ENCODE peak calls at places on chromosomes 3 and 15, in four cellular contexts. Y is choroid plexus epithelial cell, R is kidney epithelial cell, P is cardiac muscle cell. L is an unnamed sample.
A peak's percentile ranks its signal among the peaks of the same experiment; 100 is the strongest.

GRCh38 chr15:90036806-90037509 is 35.8 kb downstream of the ZNF710 start:
- DNase-seq in Y (peak; percentile 31), P (no peak), R (no peak), L (no peak)

GRCh38 chr3:115386347-115386746 is 237.0 kb upstream of the GAP43 start:
- DNase-seq in Y (no peak), R (no peak), P (no peak), L (no peak)

GRCh38 chr3:141056716-141057115 is 5.6 kb downstream of the SPSB4 start:
- DNase-seq in Y (no peak), P (no peak), R (no peak), L (no peak)

GRCh38 chr15:91549581-91549980 is 303.9 kb upstream of the SLCO3A1 start:
- DNase-seq in Y (no peak), R (no peak), P (no peak), L (no peak)

GRCh38 chr3:106092792-106093191 is 224.0 kb upstream of the CBLB start:
- DNase-seq in P (no peak), R (no peak), Y (no peak), L (no peak)

GRCh38 chr3:170962426-170962825 is 54.0 kb upstream of the EIF5A2 start:
- DNase-seq in R (no peak), P (no peak), Y (no peak), L (no peak)

GRCh38 chr15:65758242-65758641 is 33.9 kb downstream of the DENND4A start:
- DNase-seq in Y (no peak), P (no peak), R (no peak), L (no peak)

GRCh38 chr15:52379395-52380111 is 83.9 kb upstream of the MYO5C start:
- DNase-seq in R (no peak), P (no peak), Y (no peak), L (peak; percentile 80)

GRCh38 chr15:97904196-97904572 is 56.3 kb upstream of the ARRDC4 start:
- DNase-seq in P (peak; percentile 74), Y (peak; percentile 76), R (peak; percentile 10), L (no peak)

GRCh38 chr3:126954141-126954845 is 28.6 kb upstream of the PLXNA1 start:
- DNase-seq in R (no peak), Y (no peak), P (no peak), L (no peak)

GRCh38 chr3:113223831-113224240 is 12.5 kb downstream of the BOC start:
- DNase-seq in P (no peak), Y (peak; percentile 23), R (no peak), L (peak; percentile 35)

GRCh38 chr3:72163809-72164634 is 379.1 kb upstream of the PROK2 start:
- DNase-seq in R (no peak), Y (no peak), P (no peak), L (peak; percentile 96)

GRCh38 chr15:79010278-79010677 is 65.4 kb upstream of the CTSH start:
- DNase-seq in Y (no peak), R (no peak), P (no peak), L (no peak)

GRCh38 chr3:53554559-53555511 is 60.4 kb downstream of the CACNA1D start:
- DNase-seq in R (no peak), P (no peak), Y (no peak), L (peak; percentile 53)

GRCh38 chr3:78497692-78498091 is 1270.1 kb downstream of the ROBO1 start:
- DNase-seq in R (no peak), Y (peak; percentile 51), P (peak; percentile 6), L (no peak)

GRCh38 chr3:70736009-70736408 is 423.6 kb upstream of the MDFIC2 start:
- DNase-seq in Y (peak; percentile 67), R (no peak), P (no peak), L (no peak)

GRCh38 chr15:85307687-85308045 is 72.7 kb upstream of the AKAP13 start:
- DNase-seq in P (no peak), Y (no peak), R (no peak), L (no peak)

GRCh38 chr15:67838789-67839332 is 984 bp downstream of the RNU6-1 start:
- DNase-seq in Y (peak; percentile 57), R (no peak), P (peak; percentile 69), L (no peak)

GRCh38 chr15:25933456-25934158 is 70.5 kb upstream of the ATP10A start:
- DNase-seq in R (peak; percentile 54), Y (peak; percentile 42), P (peak; percentile 83), L (peak; percentile 18)

GRCh38 chr3:27729748-27730611 is 7.9 kb upstream of the EOMES start:
- DNase-seq in R (no peak), P (peak; percentile 54), Y (no peak), L (no peak)

GRCh38 chr3:174775603-174776002 is 83.5 kb upstream of the NAALADL2 start:
- DNase-seq in R (no peak), P (peak; percentile 89), Y (peak; percentile 89), L (no peak)

GRCh38 chr3:11159421-11159904 is 5.2 kb downstream of the HRH1 start:
- DNase-seq in Y (peak; percentile 83), R (no peak), P (peak; percentile 89), L (no peak)

GRCh38 chr15:52263563-52263962 is 32.0 kb downstream of the MYO5C start:
- DNase-seq in P (no peak), Y (no peak), R (no peak), L (no peak)

GRCh38 chr15:35674873-35675781 is 129.2 kb upstream of the DPH6 start:
- DNase-seq in P (peak; percentile 75), R (no peak), Y (peak; percentile 91), L (no peak)

GRCh38 chr3:138781012-138781470 is 53.7 kb downstream of the PIK3CB start:
- DNase-seq in R (no peak), Y (no peak), P (no peak), L (no peak)

GRCh38 chr3:45611619-45612018 is 17.1 kb downstream of the LIMD1 start:
- DNase-seq in Y (no peak), R (no peak), P (no peak), L (no peak)

GRCh38 chr3:129530331-129530761 is 1.9 kb downstream of the RHO start:
- DNase-seq in Y (peak; percentile 64), P (peak; percentile 95), R (no peak), L (no peak)

GRCh38 chr3:152322756-152323155 is 54.0 kb downstream of the MBNL1 start:
- DNase-seq in P (peak; percentile 47), Y (peak; percentile 54), R (no peak), L (peak; percentile 59)

GRCh38 chr3:32410367-32411246 is 19.0 kb downstream of the CMTM7 start:
- DNase-seq in P (no peak), R (no peak), Y (no peak), L (no peak)

GRCh38 chr3:46695177-46695961 is 1.9 kb upstream of the ALS2CL start:
- DNase-seq in P (peak; percentile 65), Y (no peak), R (no peak), L (no peak)
- TF ChIP-seq CTCF in P (peak; percentile 28), Y (peak; percentile 43), R (peak; percentile 31), L (peak; percentile 50)

GRCh38 chr15:81333363-81333762 is 9.4 kb upstream of the STARD5 start:
- DNase-seq in P (no peak), Y (no peak), R (no peak), L (no peak)

GRCh38 chr15:81331600-81331999 is 7.7 kb upstream of the STARD5 start:
- DNase-seq in P (no peak), Y (no peak), R (no peak), L (no peak)

GRCh38 chr15:81329446-81329845 is 5.5 kb upstream of the STARD5 start:
- DNase-seq in Y (no peak), R (no peak), P (no peak), L (no peak)

GRCh38 chr15:81332326-81332725 is 8.4 kb upstream of the STARD5 start:
- DNase-seq in P (no peak), R (no peak), Y (no peak), L (no peak)

DNA sequence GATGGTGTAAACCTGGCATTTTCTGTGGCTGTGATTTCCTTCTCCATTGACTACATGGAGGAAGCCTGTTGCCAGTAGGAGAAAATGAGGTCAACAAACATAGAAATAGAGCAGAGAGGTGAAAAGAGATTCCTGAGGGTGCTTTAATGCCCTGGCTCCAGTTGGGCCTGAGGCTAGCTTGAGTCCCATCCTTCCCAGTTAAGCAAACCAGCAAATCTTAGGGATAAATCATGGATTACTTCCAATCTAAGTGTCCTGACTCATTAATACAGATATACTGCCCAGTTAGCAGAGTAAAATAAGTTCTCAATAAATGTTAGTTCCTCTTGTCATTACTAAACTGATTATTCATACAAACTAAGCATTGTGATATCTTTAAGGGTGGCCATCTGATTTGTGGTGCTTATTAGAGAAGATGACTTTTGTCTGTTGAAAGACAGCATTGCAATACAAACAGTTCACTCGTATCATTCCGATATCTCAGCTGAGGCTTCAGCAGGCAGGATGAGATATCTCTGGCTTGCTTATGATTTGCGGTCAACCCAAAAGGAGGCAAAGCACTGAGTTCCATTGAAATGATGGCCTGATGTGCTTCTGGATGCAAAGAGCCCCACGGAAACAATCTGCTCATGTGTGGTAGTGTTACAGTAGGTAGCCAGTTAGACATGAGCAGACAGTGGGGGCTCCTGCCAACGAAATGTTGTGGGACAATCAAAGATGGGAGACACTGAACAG is 6.6 kb upstream of the STARD5 start:
- DNase-seq in P (peak; percentile 46), R (no peak), Y (no peak), L (no peak)
- H3K4me3 ChIP-seq in P (no peak overlapping the region), R (no peak overlapping the region), Y (no peak overlapping the region), L (no peak overlapping the region)

GRCh38 chr15:70121656-70122297 is 24.1 kb upstream of the TLE3 start:
- DNase-seq in P (peak; percentile 98), R (no peak), Y (peak; percentile 94), L (no peak)
- TF ChIP-seq CTCF in P (no peak), R (no peak), Y (peak; percentile 26), L (no peak)

GRCh38 chr15:76903251-76903681 is 1.9 kb downstream of the SCAPER start:
- DNase-seq in Y (peak; percentile 61), R (no peak), P (peak; percentile 46), L (no peak)
- H3K4me3 ChIP-seq in Y (no peak overlapping the region), R (no peak overlapping the region), P (no peak overlapping the region), L (no peak overlapping the region)

GRCh38 chr3:133572158-133573053 is 1.1 kb upstream of the CDV3 start:
- DNase-seq in Y (no peak), R (no peak), P (peak; percentile 58), L (peak; percentile 88)

GRCh38 chr3:133575121-133575520 is 1.6 kb downstream of the CDV3 start:
- DNase-seq in Y (no peak), P (no peak), R (no peak), L (no peak)

GRCh38 chr3:133574260-133574881 is 885 bp downstream of the CDV3 start:
- DNase-seq in P (peak; percentile 74), Y (peak; percentile 84), R (no peak), L (peak; percentile 61)

GRCh38 chr3:133573629-133574194 is at the start of gene CDV3:
- DNase-seq in Y (no peak), P (no peak), R (no peak), L (no peak)

DNA sequence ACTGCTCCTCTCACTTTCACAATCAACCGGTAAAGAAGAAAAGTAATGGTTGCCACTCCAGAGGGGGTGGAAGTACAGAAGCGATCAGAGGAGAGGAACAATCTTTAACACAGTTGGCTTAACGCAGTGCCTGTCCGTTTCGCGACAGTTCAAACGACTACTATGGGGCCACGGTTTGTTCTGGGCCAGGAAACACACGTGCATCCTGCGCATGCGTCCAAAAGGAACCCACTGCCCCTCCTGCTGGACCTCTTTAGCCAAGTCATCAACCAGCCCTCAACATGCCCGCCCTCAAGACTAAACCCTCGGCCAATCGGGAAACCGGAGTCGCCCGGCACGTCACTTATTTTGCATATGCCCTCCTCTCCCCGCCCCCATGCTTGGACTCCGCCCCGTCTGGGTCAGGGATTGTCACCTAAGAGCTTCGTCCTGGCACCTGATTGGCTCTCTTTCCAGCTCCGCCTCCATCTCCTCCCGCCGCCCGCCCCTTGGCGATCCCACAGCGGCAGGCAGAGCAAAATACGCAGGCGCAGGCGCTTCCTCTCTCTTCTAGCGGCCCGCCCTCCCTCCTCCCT is 345 bp upstream of the CDV3 start:
- DNase-seq in P (peak; percentile 100), R (peak; percentile 99), Y (peak; percentile 100), L (peak; percentile 100)
- TF ChIP-seq CTCF in P (peak; percentile 13), R (no peak), Y (peak; percentile 42), L (peak; percentile 12)

GRCh38 chr15:94674251-94674650 is 442.9 kb downstream of the MCTP2 start:
- DNase-seq in R (peak; percentile 18), Y (no peak), P (peak; percentile 1), L (no peak)
- H3K4me3 ChIP-seq in R (peak overlapping the region; percentile 2), Y (no peak overlapping the region), P (no peak overlapping the region), L (no peak overlapping the region)